ENCODE peak calls at places on chromosomes 2 and 18, in eight cellular contexts. D is heart left ventricle; N is stomach; M is CD8-positive, alpha-beta memory T cell; O is heart right ventricle; C is IMR-90; Q is H9; R is sigmoid colon. B is an unnamed sample.
A peak's percentile ranks its signal among the peaks of the same experiment; 100 is the strongest.

GRCh38 chr2:19752500-19752899 is 149.3 kb downstream of the TTC32 start:
- DNase-seq in R (no peak), N (peak; percentile 27), C (peak; percentile 25), Q (no peak), O (no peak), D (no peak), M (no peak), B (no peak)

GRCh38 chr2:157159221-157159904 is 98.1 kb upstream of the GALNT5 start:
- DNase-seq in Q (no peak), O (no peak), R (no peak), C (no peak), N (no peak), M (no peak), D (no peak), B (no peak)

GRCh38 chr2:233285921-233286320 is 21.7 kb upstream of the SAG start:
- DNase-seq in O (no peak), C (peak; percentile 53), Q (no peak), R (peak; percentile 19), D (no peak), N (no peak), M (no peak), B (no peak)

GRCh38 chr2:75545387-75545786 is 15.4 kb downstream of the EVA1A start:
- DNase-seq in N (no peak), R (no peak), O (no peak), D (no peak), Q (no peak), C (no peak), M (no peak), B (no peak)

GRCh38 chr2:30147196-30147714 is 448 bp downstream of the YPEL5 start:
- DNase-seq in O (no peak), N (peak; percentile 30), R (no peak), M (no peak), D (no peak), Q (no peak), C (no peak), B (no peak)

GRCh38 chr2:30191831-30192271 is 39.5 kb upstream of the LBH start:
- DNase-seq in Q (no peak), D (no peak), C (no peak), M (no peak), N (peak; percentile 11), R (peak; percentile 17), O (no peak), B (no peak)

GRCh38 chr18:8139127-8139591 is 470.1 kb upstream of the RAB12 start:
- DNase-seq in C (no peak), N (no peak), D (no peak), Q (no peak), O (no peak), R (no peak), M (no peak), B (no peak)

GRCh38 chr2:45255568-45255967 is 246.3 kb upstream of the SIX2 start:
- DNase-seq in M (no peak), O (no peak), R (no peak), C (no peak), Q (no peak), N (no peak), D (no peak), B (no peak)

GRCh38 chr2:79952561-79952960 is 352.0 kb downstream of the LRRTM1 start:
- DNase-seq in D (no peak), Q (no peak), R (no peak), O (no peak), C (peak; percentile 51), M (no peak), N (no peak), B (no peak)

GRCh38 chr2:229815858-229816257 is 101.5 kb upstream of the DNER start:
- DNase-seq in D (no peak), M (no peak), Q (no peak), N (no peak), R (no peak), O (no peak), C (peak; percentile 59), B (no peak)

GRCh38 chr2:73972846-73973245 is 11.9 kb upstream of the TET3 start:
- DNase-seq in O (no peak), Q (no peak), M (no peak), N (no peak), R (no peak), D (no peak), C (no peak), B (no peak)

GRCh38 chr18:67608909-67609308 is 92.4 kb upstream of the DSEL start:
- DNase-seq in M (no peak), R (no peak), D (no peak), N (no peak), Q (no peak), C (peak; percentile 75), O (no peak), B (no peak)

GRCh38 chr2:24491626-24492282 is 700 bp downstream of the NCOA1 start:
- DNase-seq in M (peak; percentile 65), Q (peak; percentile 43), R (peak; percentile 79), D (peak; percentile 87), C (no peak), O (peak; percentile 72), N (peak; percentile 39), B (peak; percentile 74)

GRCh38 chr2:1691366-1691765 is 52.9 kb downstream of the PXDN start:
- DNase-seq in Q (no peak), C (no peak), D (no peak), N (no peak), R (no peak), O (no peak), M (no peak), B (no peak)

GRCh38 chr2:175605599-175605988 is 396.5 kb downstream of the LNPK start:
- DNase-seq in N (no peak), O (no peak), R (no peak), M (no peak), Q (no peak), D (no peak), C (no peak), B (no peak)

GRCh38 chr2:225889452-225889851 is 489.9 kb downstream of the NYAP2 start:
- DNase-seq in Q (no peak), O (no peak), D (no peak), N (no peak), C (peak; percentile 94), R (no peak), M (no peak), B (no peak)

GRCh38 chr18:78406743-78407455 is 572.7 kb upstream of the SALL3 start:
- DNase-seq in R (no peak), M (no peak), N (peak; percentile 86), Q (no peak), C (no peak), D (no peak), O (no peak), B (no peak)

GRCh38 chr18:78407456-78407823 is 572.2 kb upstream of the SALL3 start:
- DNase-seq in M (no peak), C (no peak), R (no peak), N (peak; percentile 78), Q (no peak), D (no peak), O (no peak), B (no peak)

GRCh38 chr18:78411539-78411938 is 568.1 kb upstream of the SALL3 start:
- DNase-seq in N (no peak), C (no peak), R (no peak), O (no peak), D (no peak), Q (no peak), M (no peak), B (no peak)

GRCh38 chr18:78408623-78409022 is 571.0 kb upstream of the SALL3 start:
- DNase-seq in Q (no peak), D (no peak), O (no peak), R (no peak), N (no peak), M (no peak), C (no peak), B (no peak)

DNA sequence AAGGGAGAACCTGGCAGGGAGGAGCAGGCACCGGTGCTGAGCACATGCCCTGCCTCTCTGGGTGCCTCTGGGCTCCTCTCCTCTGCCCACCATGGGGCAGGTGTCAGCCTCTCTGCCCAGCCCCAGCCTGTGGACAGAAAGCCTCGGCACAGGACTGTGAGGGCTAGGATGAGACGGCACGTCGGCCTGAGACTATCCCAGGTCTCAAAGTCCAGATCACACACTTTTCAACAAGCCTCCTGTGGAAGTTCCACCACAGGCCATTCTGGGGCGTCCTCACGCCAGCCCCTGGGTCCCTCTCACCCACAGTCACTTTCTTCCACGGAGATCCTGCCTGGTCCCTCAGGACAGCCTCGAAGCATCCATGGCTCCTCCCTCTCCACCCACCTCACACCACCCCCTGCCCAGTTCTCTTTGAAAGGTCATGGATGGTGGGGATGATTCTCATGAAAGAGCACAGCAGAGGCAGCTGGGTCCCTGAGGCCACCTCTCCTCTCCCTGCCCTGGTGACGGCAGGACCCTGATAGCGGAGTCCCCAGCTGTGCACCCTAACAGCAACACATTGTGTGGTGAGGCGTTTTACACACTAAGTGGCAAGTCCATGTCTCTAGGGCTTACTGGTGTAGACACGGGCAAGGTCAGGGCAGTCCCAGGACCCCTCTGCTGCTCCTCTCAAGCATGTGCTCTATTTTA is 569.4 kb upstream of the SALL3 start:
- DNase-seq in O (no peak), D (no peak), C (no peak), R (no peak), M (no peak), Q (no peak), N (no peak), B (no peak)
- H3K4me1 ChIP-seq in O (no peaks in the 10 kb centered on the region), D (no peaks in the 10 kb centered on the region), C (no peaks in the 10 kb centered on the region), R (no peaks in the 10 kb centered on the region), M (no peaks in the 10 kb centered on the region), Q (no peaks in the 10 kb centered on the region), N (peaks cover 5% of the 10 kb centered on the region), B (no peaks in the 10 kb centered on the region)

DNA sequence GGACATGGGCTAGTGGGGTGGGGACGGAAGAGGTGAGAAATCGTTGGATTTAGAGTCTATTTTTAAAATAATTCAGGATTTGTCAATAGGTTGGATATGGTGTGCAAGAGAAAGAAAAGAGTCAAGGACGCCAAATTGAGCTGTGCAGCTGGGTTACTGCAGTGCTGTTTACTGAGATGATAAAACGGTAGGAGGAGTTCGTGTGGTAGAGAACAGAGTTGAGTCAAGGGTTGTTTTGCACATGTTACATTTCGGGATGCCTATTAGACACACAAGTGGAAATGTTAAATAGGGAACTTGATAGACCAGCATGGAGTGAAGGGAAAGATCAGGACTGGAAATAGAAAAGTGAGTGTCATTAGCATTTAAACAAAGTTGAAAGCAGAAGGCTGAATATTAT is 30.5 kb downstream of the GPR75 start:
- DNase-seq in C (no peak), M (no peak), N (no peak), R (no peak), D (no peak), Q (no peak), O (no peak), B (no peak)
- H3K27ac ChIP-seq in C (no peak overlapping the region), M (no peak overlapping the region), N (no peak overlapping the region), R (no peak overlapping the region), D (peak overlapping the region; percentile 68), Q (no peak overlapping the region), O (no peak overlapping the region), B (no peak overlapping the region)

GRCh38 chr2:191556463-191556862 is 121.5 kb upstream of the NABP1 start:
- DNase-seq in R (no peak), O (no peak), N (no peak), C (no peak), Q (no peak), D (no peak), M (no peak), B (no peak)
- H3K4me1 ChIP-seq in R (no peaks in the 10 kb centered on the region), O (no peaks in the 10 kb centered on the region), N (peaks cover 20% of the 10 kb centered on the region), C (no peaks in the 10 kb centered on the region), Q (no peaks in the 10 kb centered on the region), D (no peaks in the 10 kb centered on the region), M (peaks cover 3% of the 10 kb centered on the region), B (no peaks in the 10 kb centered on the region)

DNA sequence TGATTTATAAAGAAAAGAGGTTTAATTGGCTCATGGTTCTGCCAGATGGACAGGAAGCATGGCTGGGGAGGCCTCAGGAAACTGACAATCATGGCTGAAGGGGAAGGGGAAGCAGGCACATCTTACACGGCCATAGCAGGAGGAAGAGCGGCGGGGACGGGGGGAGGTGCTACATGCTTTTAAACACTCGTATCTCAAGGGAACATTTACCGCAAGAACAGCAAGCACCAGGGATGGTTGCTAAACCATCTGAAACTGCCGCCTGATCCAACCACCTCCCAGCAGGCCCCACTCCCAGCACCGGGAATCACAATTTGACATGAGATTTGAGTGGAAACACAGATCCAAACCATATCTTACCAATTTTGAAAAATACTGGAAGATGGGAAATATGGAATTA is 362.8 kb downstream of the FBXO15 start:
- DNase-seq in D (no peak), O (no peak), M (no peak), C (no peak), R (no peak), N (no peak), Q (no peak), B (no peak)
- H3K27ac ChIP-seq in D (no peak overlapping the region), O (no peak overlapping the region), M (no peak overlapping the region), C (no peak overlapping the region), R (no peak overlapping the region), N (no peak overlapping the region), Q (no peak overlapping the region), B (no peak overlapping the region)